ENCODE peak calls at places on chromosomes 3 and 15, in six cellular contexts. E is choroid plexus epithelial cell, N is AG09319, F is fibroblast of pulmonary artery, L is left ventricle myocardium inferior, U is body of pancreas. G is an unnamed sample.

GRCh38 chr15:25501828-25502446 is 63.1 kb upstream of the UBE3A start:
- DNase-seq in E (peak), N (no peak), F (peak), L (no peak), U (peak), G (no peak)

GRCh38 chr3:127908202-127908601 is 6.8 kb upstream of the KBTBD12 start:
- DNase-seq in E (no peak), N (no peak), F (no peak), L (no peak), U (no peak), G (no peak)

GRCh38 chr3:45807645-45808540 is 11.6 kb upstream of the SLC6A20 start:
- DNase-seq in E (peak), N (no peak), F (no peak), L (no peak), U (no peak), G (no peak)

GRCh38 chr3:39810647-39811161 is 1.3 kb downstream of the MYRIP start:
- DNase-seq in E (no peak), N (no peak), F (no peak), L (no peak), U (no peak), G (no peak)

GRCh38 chr15:55530861-55531313 is 22.9 kb upstream of the DNAAF4 start:
- DNase-seq in E (peak), N (no peak), F (peak), L (no peak), U (no peak), G (no peak)

GRCh38 chr3:70980646-70981031 is 602.9 kb downstream of the FOXP1 start:
- DNase-seq in E (peak), N (no peak), F (no peak), L (no peak), U (no peak), G (no peak)

GRCh38 chr15:67548862-67549651 is 6.6 kb downstream of the MAP2K5 start:
- DNase-seq in E (peak), N (no peak), F (no peak), L (peak), U (no peak), G (no peak)

GRCh38 chr3:60657972-60658371 is 593.3 kb downstream of the FHIT start:
- DNase-seq in E (no peak), N (no peak), F (no peak), L (no peak), U (no peak), G (no peak)

GRCh38 chr3:188421151-188421821 is 267.3 kb downstream of the LPP start:
- DNase-seq in E (peak), N (peak), F (peak), L (no peak), U (no peak), G (no peak)

GRCh38 chr3:162970292-162970691 is 1473.7 kb downstream of the OTOL1 start:
- DNase-seq in E (no peak), N (no peak), F (no peak), L (no peak), U (no peak), G (no peak)

GRCh38 chr3:149145361-149145760 is 15.9 kb downstream of the HPS3 start:
- DNase-seq in E (no peak), N (no peak), F (no peak), L (no peak), U (no peak), G (no peak)

GRCh38 chr3:121942116-121942786 is 48.0 kb downstream of the SLC15A2 start:
- DNase-seq in E (peak), N (no peak), F (no peak), L (no peak), U (peak), G (no peak)

GRCh38 chr15:31341501-31342195 is 15.0 kb downstream of the KLF13 start:
- DNase-seq in E (no peak), N (no peak), F (no peak), L (no peak), U (no peak), G (no peak)

GRCh38 chr15:79967331-79968182 is 3.4 kb downstream of the BCL2A1 start:
- DNase-seq in E (no peak), N (no peak), F (no peak), L (no peak), U (no peak), G (no peak)

GRCh38 chr3:159787191-159787590 is 201.4 kb upstream of the IL12A start:
- DNase-seq in E (peak), N (no peak), F (peak), L (no peak), U (no peak), G (no peak)

GRCh38 chr15:47301481-47301880 is 415.8 kb upstream of the SEMA6D start:
- DNase-seq in E (no peak), N (no peak), F (no peak), L (no peak), U (peak), G (no peak)

GRCh38 chr3:37993811-37994638 is 3.4 kb downstream of the VILL start:
- DNase-seq in E (peak), N (peak), F (peak), L (peak), U (peak), G (no peak)

GRCh38 chr15:89514186-89514585 is 17.8 kb upstream of the RHCG start:
- DNase-seq in E (no peak), N (no peak), F (no peak), L (no peak), U (no peak), G (no peak)

GRCh38 chr3:81741214-81741613 is 20.2 kb downstream of the GBE1 start:
- DNase-seq in E (peak), N (no peak), F (peak), L (no peak), U (no peak), G (no peak)

GRCh38 chr3:9225268-9225667 is 24.2 kb downstream of the SRGAP3 start:
- DNase-seq in E (no peak), N (no peak), F (no peak), L (no peak), U (no peak), G (no peak)

GRCh38 chr3:45817788-45818523 is 21.6 kb upstream of the SLC6A20 start:
- DNase-seq in E (peak), N (peak), F (peak), L (no peak), U (peak), G (no peak)

GRCh38 chr3:31289592-31289991 is 243.1 kb upstream of the STT3B start:
- DNase-seq in E (no peak), N (no peak), F (no peak), L (no peak), U (no peak), G (no peak)

GRCh38 chr3:53234841-53235232 is 21.0 kb downstream of the TKT start:
- DNase-seq in E (no peak), N (no peak), F (no peak), L (no peak), U (no peak), G (no peak)

GRCh38 chr3:156816794-156817741 is 9.1 kb upstream of the LEKR1 start:
- DNase-seq in E (peak), N (peak), F (peak), L (peak), U (peak), G (peak)
- TF ChIP-seq CTCF in E (no peak), N (peak), F (peak), L (no peak), U (no peak), G (no peak)

DNA sequence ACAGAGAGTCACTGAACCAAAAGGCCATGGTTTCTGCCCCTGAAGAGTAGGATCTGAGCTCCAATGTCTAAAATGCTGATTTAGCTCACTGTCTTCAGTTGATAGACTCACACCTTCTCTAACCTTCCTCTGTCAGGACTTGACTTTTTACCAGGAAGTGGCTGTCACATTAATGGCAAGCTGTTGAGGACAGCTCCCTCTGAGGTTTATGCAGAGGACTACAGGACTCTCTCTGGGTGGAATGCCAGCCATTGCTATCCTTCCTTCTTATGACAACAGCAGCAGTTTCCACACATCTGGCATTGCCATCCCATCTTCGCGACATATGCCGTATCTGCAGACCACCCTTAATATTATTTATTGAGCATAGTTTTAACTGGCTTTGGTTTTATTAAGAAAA is 103.8 kb upstream of the PRICKLE2 start:
- DNase-seq in E (no peak), N (no peak), F (no peak), L (no peak), U (no peak), G (no peak)
- TF ChIP-seq CTCF in E (peak), N (no peak), F (peak), L (no peak), U (no peak), G (no peak)

DNA sequence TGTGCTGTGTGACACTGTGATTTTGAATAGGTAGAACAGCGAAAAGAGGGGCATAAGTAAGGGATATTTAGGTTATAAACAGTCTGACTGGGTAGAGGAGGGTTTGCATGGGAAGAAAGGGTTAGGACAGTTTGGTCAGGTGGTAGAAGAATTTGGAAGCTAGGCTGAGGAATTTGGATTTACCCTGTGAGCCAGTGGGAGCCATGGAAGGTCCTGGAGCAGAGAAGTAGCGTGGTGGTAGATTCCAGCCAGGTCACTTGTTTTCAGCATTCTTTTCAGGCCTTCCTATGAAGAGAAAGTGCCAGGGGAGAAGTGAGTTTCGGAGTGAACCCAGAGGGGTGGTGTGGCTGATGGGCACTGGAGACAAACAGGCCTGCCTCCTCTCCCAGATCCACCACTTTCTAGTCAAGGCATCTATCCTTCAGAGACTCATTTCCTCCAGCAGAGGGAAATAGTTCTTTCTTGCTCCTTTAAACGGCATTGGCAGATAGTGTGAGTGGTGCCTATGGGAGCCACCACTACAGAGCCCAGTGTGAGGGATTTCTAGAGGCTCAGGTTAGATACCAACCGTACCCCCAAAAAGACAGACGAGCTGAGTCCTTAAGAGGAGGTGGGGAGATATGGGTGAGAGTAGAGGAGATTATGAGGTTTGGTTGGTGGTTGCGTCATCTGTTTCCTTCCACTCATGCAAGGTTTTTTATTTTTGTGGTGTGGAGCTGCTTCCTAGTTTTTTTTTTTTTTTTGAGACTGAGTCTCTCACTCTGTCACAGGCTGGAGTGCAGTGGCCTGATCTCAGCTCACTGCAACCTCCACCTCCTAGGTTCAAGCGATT is 21.2 kb downstream of the PXK start:
- DNase-seq in E (peak), N (no peak), F (peak), L (no peak), U (no peak), G (no peak)
- TF ChIP-seq CTCF in E (peak), N (no peak), F (peak), L (no peak), U (no peak), G (no peak)

GRCh38 chr3:187146389-187146788 is 7.1 kb upstream of the RPL39L start:
- DNase-seq in E (no peak), N (no peak), F (no peak), L (no peak), U (no peak), G (no peak)

GRCh38 chr3:187150186-187150585 is 10.9 kb upstream of the RPL39L start:
- DNase-seq in E (no peak), N (no peak), F (no peak), L (no peak), U (no peak), G (no peak)

DNA sequence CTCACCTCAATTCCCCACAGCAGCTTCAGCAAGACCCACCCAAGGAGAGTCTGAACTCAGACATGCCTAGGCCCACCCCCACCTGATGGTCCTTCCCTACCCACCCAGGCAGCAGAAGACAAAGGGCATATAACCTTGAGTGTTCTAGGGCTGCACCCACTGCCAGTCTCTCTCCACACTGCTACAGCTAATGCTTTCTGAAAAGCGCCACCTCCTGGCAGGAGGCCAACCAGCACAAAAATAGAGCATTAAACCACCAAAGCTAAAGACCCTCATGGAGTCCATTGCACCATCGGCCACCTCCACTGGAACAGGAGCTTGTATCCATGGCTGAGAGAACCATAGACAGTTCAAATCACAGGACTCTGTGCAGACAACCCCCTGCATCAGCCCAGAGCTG is 11.3 kb upstream of the RPL39L start:
- DNase-seq in E (no peak), N (no peak), F (no peak), L (no peak), U (no peak), G (no peak)
- TF ChIP-seq CTCF in E (peak), N (no peak), F (no peak), L (no peak), U (no peak), G (peak)

DNA sequence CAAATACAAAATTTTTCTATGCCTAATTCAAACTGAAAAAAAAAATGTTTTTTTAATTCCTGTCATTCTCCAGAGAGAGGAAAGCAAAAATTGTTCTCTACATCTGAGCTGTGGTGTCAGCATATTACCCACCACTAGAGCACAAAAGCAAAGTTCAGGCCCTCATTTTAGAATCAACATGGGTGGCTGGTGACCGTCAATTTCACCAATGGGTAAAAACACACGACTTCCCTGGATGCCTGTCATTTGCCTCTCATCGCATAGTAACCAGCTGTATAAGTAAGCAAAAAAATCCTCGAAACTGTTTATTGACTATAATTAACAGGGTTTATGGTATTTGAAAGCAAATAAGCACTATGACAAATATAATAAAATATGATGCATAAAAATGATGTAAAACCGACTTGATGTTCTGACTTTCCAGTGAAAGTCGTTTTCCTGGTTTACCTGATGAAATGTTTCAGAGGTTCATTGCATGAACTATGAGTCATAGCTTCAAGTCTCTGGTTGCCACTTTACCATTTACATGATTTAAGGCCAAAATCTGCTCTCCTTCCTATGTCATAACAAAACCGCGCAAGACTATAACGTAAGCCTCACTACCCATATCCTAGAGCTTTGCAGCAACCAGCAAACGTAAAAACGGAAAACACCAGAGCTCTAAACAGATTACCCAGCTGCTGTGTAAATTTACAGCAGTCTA is 60.5 kb downstream of the THBS1 start:
- DNase-seq in E (no peak), N (no peak), F (no peak), L (no peak), U (no peak), G (no peak)
- TF ChIP-seq CTCF in E (peak), N (no peak), F (no peak), L (no peak), U (no peak), G (no peak)

GRCh38 chr15:57506422-57506821 is 85.3 kb upstream of the MYZAP start:
- DNase-seq in E (no peak), N (no peak), F (no peak), L (no peak), U (peak), G (no peak)
- TF ChIP-seq CTCF in E (peak), N (peak), F (peak), L (no peak), U (peak), G (peak)